ENCODE peak calls at places on chromosomes 16 and 17, in four cellular contexts. N, X, I and A are unnamed samples.

GRCh38 chr16:73254983-73255382 is 207.1 kb upstream of the ZFHX3 start:
- DNase-seq in N (no peak), X (no peak), I (no peak), A (no peak)

GRCh38 chr17:40325156-40326013 is 16.4 kb downstream of the RARA start:
- DNase-seq in N (no peak), X (no peak), I (no peak), A (no peak)

GRCh38 chr16:1470543-1471251 is 4.1 kb downstream of the CLCN7 start:
- DNase-seq in N (no peak), X (peak; percentile 43), I (no peak), A (no peak)

GRCh38 chr17:69561462-69561861 is 147.0 kb downstream of the MAP2K6 start:
- DNase-seq in N (no peak), X (no peak), I (no peak), A (no peak)

GRCh38 chr16:59210955-59211541 is 476.9 kb upstream of the GOT2 start:
- DNase-seq in N (no peak), X (peak; percentile 43), I (no peak), A (peak; percentile 97)

GRCh38 chr16:4892356-4893102 is 44.4 kb downstream of the PPL start:
- DNase-seq in N (no peak), X (peak; percentile 48), I (no peak), A (peak; percentile 85)

GRCh38 chr17:28920191-28920590 is 17.3 kb upstream of the DHRS13 start:
- DNase-seq in N (no peak), X (no peak), I (no peak), A (no peak)

GRCh38 chr16:8959921-8960787 is 3.6 kb downstream of the USP7 start:
- DNase-seq in N (no peak), X (peak; percentile 37), I (no peak), A (peak; percentile 40)

GRCh38 chr16:71645450-71645849 is 19.5 kb downstream of the MARVELD3 start:
- DNase-seq in N (no peak), X (peak; percentile 38), I (no peak), A (peak; percentile 30)

GRCh38 chr16:22684282-22685161 is 129.4 kb upstream of the HS3ST2 start:
- DNase-seq in N (no peak), X (peak; percentile 40), I (no peak), A (peak; percentile 16)

GRCh38 chr16:87541882-87542234 is 49.0 kb upstream of the ZCCHC14 start:
- DNase-seq in N (no peak), X (no peak), I (no peak), A (no peak)

GRCh38 chr16:51156836-51157235 is 5.8 kb upstream of the SALL1 start:
- DNase-seq in N (no peak), X (no peak), I (no peak), A (peak; percentile 19)

GRCh38 chr16:12723681-12724080 is 80.0 kb downstream of the CPPED1 start:
- DNase-seq in N (no peak), X (no peak), I (no peak), A (no peak)

GRCh38 chr17:12918132-12918531 is 99.7 kb downstream of the ELAC2 start:
- DNase-seq in N (no peak), X (no peak), I (no peak), A (no peak)

GRCh38 chr17:7673239-7673638 is 14.1 kb downstream of the TP53 start:
- DNase-seq in N (peak; percentile 3), X (no peak), I (no peak), A (no peak)
- TF ChIP-seq CTCF in N (peak; percentile 5), X (peak; percentile 38), I (peak; percentile 43), A (peak; percentile 18)

DNA sequence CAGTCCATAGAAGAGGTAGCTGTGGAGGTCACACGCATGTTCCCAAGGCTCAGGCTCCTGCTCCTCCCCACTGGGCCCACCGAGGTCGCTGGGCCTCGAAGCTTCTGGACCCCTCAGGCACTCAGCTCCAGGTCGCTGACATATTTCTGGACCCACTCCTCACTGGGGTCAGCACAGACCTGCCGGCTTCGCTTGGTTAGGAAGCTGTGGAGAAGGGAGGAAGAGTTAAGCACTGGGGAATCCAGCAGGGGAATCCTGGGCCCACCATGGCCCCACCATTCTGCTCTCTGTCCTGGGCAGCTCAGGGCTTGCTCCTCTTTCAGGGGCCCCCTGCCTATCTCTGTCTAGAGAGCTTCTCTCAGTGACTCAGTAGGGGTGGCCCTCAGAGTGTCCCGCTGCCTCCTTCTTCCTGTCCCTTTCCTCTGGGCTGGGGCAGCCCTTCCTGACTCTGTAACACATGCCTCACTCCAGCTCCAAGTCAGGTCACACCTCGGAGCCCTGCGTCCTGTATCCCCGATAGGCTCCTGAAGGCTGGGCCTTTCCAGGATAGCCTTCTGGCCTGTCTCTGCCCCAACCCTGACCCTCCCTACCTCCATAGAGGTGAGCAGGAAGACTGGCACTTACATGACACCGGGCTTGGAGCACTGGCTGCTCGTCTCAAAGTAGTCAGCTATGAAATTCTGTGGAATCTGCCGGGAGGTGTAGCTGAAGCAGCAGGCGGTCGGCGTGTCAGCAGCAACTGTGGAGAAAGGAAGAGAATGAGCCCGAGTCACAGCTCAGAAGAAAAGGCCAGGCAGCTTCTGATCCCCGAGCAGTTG is 1.2 kb downstream of the CCL3 start:
- DNase-seq in N (no peak), X (no peak), I (no peak), A (no peak)
- H2AFZ ChIP-seq in N (no peak overlapping the region), X (no peak overlapping the region), I (no peak overlapping the region), A (no peak overlapping the region)

DNA sequence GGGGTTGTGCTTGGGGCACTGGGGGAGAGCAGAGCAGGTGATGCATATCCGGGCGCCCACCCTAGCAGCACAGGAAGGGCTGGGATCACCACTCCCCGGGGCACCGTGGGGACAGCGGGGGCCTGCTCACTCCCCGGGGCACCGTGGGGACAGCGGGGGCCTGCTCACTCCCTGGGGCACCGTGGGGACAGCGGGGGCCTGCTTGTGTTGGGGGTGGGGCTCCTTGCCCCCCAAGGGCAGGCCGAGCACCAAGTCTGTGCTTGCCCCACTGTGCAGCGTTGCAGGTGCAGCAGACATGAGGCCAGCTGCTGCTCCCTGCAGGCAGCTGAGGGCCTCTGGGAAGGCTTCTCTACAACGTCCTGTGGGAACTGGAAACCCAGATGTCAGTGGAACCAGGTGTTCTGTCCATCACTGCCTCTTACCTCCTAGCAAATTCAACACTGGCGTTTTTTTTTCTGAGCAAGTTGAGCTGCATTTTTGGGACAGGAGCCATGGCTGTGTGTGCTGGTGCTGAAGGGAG is 25.0 kb upstream of the ZNF750 start:
- DNase-seq in N (no peak), X (no peak), I (no peak), A (no peak)
- H3K4me2 ChIP-seq in N (peak overlapping the region; percentile 93), X (no peak overlapping the region), I (peak overlapping the region; percentile 77), A (no peak overlapping the region)

GRCh38 chr17:2782030-2782429 is 14.2 kb upstream of the RAP1GAP2 start:
- DNase-seq in N (no peak), X (peak; percentile 61), I (no peak), A (peak; percentile 59)

GRCh38 chr17:2789700-2790099 is 6.5 kb upstream of the RAP1GAP2 start:
- DNase-seq in N (no peak), X (no peak), I (no peak), A (no peak)

GRCh38 chr17:2783310-2784030 is 12.8 kb upstream of the RAP1GAP2 start:
- DNase-seq in N (no peak), X (no peak), I (no peak), A (no peak)

GRCh38 chr17:2784864-2785263 is 11.4 kb upstream of the RAP1GAP2 start:
- DNase-seq in N (no peak), X (no peak), I (no peak), A (no peak)

DNA sequence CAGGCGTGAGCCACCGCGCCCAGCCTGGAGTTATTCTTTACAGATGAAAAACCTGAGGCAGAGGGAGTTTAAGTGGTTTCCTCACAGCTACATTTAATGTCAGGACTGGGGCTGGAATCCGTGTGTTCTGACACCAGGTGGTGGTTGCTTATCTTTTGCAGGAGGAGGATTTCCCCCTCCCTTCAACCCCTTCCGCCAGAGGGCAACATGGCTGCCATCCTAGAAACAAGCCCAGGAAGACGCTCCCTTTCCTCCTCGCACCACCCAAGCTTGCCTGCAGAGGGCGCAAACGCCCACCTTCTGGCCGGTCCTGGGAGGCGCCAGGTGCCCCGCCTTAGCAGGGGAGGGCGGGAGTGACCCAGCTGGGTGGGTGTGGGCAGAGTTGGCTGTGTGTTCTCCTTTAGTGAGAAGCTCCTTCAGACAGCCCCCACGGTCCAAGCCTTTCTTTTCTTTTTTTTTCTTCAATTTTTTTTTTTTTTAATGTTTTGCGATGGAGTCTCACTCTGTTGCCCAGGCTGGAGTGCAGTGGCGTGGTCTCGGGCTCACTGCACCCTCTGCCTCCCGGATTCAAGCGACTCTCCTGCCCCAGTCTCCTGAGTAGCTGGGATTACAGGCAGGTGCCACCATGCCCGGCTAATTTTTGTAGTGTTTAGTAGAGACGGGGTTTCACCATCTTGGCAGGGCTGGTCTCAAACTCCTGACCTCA is 9.9 kb upstream of the RAP1GAP2 start:
- DNase-seq in N (peak; percentile 61), X (peak; percentile 69), I (peak; percentile 84), A (peak; percentile 71)
- TF ChIP-seq CTCF in N (peak; percentile 76), X (peak; percentile 67), I (peak; percentile 98), A (peak; percentile 62)

GRCh38 chr17:72519598-72519936 is 398.7 kb downstream of the SOX9 start:
- DNase-seq in N (no peak), X (no peak), I (no peak), A (no peak)

GRCh38 chr17:72518333-72518732 is 397.5 kb downstream of the SOX9 start:
- DNase-seq in N (no peak), X (no peak), I (no peak), A (no peak)

GRCh38 chr17:72517413-72518237 is 396.8 kb downstream of the SOX9 start:
- DNase-seq in N (no peak), X (no peak), I (no peak), A (peak; percentile 45)

GRCh38 chr17:72520665-72521303 is 400.0 kb downstream of the SOX9 start:
- DNase-seq in N (no peak), X (no peak), I (no peak), A (no peak)

GRCh38 chr17:72518810-72519597 is 398.2 kb downstream of the SOX9 start:
- DNase-seq in N (no peak), X (no peak), I (no peak), A (no peak)
- H2AFZ ChIP-seq in N (peak overlapping the region; percentile 64), X (no peak overlapping the region), I (no peak overlapping the region), A (no peak overlapping the region)

GRCh38 chr17:58002973-58003372 is 4.1 kb downstream of the SRSF1 start:
- DNase-seq in N (no peak), X (no peak), I (no peak), A (no peak)

GRCh38 chr17:58002558-58002957 is 4.5 kb downstream of the SRSF1 start:
- DNase-seq in N (no peak), X (no peak), I (no peak), A (no peak)

GRCh38 chr17:58002154-58002553 is 4.9 kb downstream of the SRSF1 start:
- DNase-seq in N (no peak), X (no peak), I (no peak), A (no peak)

GRCh38 chr17:57999496-58000017 is 7.5 kb downstream of the SRSF1 start:
- DNase-seq in N (peak; percentile 55), X (peak; percentile 79), I (peak; percentile 80), A (peak; percentile 87)

DNA sequence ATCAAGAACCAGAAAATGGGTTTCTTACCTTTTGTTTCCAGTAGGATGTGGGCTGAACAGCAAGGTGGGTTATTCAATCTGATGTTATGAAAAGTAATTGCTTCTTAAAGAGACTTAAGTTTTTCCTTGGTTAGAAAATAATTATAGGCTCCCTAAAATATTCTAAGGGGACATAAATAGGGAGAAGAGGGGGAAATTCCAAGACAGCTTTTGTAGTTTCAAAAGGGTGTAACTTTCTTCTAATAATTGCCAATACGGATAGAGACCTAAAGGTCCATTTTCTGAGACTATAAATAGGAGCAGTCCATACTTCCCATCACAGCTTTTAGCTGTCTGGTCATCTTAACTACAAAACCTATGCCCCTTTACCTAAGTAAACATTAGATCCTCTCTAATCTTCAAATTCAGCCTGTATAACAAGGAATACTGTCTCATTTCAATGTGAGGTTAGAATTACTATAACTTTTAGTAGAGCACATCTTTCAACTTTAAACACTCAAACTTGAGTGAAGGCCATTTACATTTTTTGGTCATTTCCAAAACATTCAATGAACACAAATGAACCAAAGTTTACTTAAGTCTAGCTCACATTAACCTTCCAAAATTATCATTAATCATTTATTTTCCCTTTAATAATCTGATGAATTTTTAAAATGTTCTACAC is 5.5 kb downstream of the SRSF1 start:
- DNase-seq in N (no peak), X (no peak), I (no peak), A (no peak)
- H3K4me2 ChIP-seq in N (peak overlapping the region; percentile 53), X (no peak overlapping the region), I (no peak overlapping the region), A (peak overlapping the region; percentile 7)

GRCh38 chr17:43611230-43611969 is 50.3 kb downstream of the MEOX1 start:
- DNase-seq in N (no peak), X (no peak), I (no peak), A (no peak)
- TF ChIP-seq CTCF in N (no peak), X (no peak), I (no peak), A (no peak)